ENCODE peak calls at places on chromosomes 12 and 14, in ten cellular contexts. One of them, this sample, is unnamed.

GRCh38 chr12:47458273-47458672 is 247.6 kb downstream of the RPAP3 start:
- ATAC-seq in activated CD8-positive, alpha-beta T cell treated with anti-CD3 and anti-CD28 coated beads for 36 hours: no peak
- ATAC-seq in mucosa of descending colon: no peak
- ATAC-seq in sciatic nerve: no peak
- ATAC-seq in right cardiac atrium: no peak
- ATAC-seq in aorta: no peak
- ATAC-seq in right lobe of liver: peak
- ATAC-seq in T-helper 17 cell: no peak
- ATAC-seq in activated naive CD8-positive, alpha-beta T cell treated with anti-CD3 and anti-CD28 coated beads, Interleukin-2, amount 10 ng/mL, durations not matched to agents 7 days and 5 days: no peak
- ATAC-seq in DND-41: no peak
- ATAC-seq in this sample: no peak

GRCh38 chr12:49288412-49288853 is 6.5 kb upstream of the PRPH start:
- ATAC-seq in activated CD8-positive, alpha-beta T cell treated with anti-CD3 and anti-CD28 coated beads for 36 hours: peak
- ATAC-seq in mucosa of descending colon: peak
- ATAC-seq in sciatic nerve: peak
- ATAC-seq in right cardiac atrium: no peak
- ATAC-seq in aorta: no peak
- ATAC-seq in right lobe of liver: peak
- ATAC-seq in T-helper 17 cell: peak
- ATAC-seq in activated naive CD8-positive, alpha-beta T cell treated with anti-CD3 and anti-CD28 coated beads, Interleukin-2, amount 10 ng/mL, durations not matched to agents 7 days and 5 days: peak
- ATAC-seq in DND-41: peak
- ATAC-seq in this sample: peak

GRCh38 chr12:79127268-79127895 is 262.8 kb downstream of the SYT1 start:
- ATAC-seq in activated CD8-positive, alpha-beta T cell treated with anti-CD3 and anti-CD28 coated beads for 36 hours: peak
- ATAC-seq in mucosa of descending colon: no peak
- ATAC-seq in sciatic nerve: no peak
- ATAC-seq in right cardiac atrium: no peak
- ATAC-seq in aorta: no peak
- ATAC-seq in right lobe of liver: no peak
- ATAC-seq in T-helper 17 cell: no peak
- ATAC-seq in activated naive CD8-positive, alpha-beta T cell treated with anti-CD3 and anti-CD28 coated beads, Interleukin-2, amount 10 ng/mL, durations not matched to agents 7 days and 5 days: no peak
- ATAC-seq in DND-41: no peak
- ATAC-seq in this sample: no peak

GRCh38 chr12:19737019-19737418 is 297.7 kb downstream of the AEBP2 start:
- ATAC-seq in activated CD8-positive, alpha-beta T cell treated with anti-CD3 and anti-CD28 coated beads for 36 hours: no peak
- ATAC-seq in mucosa of descending colon: no peak
- ATAC-seq in sciatic nerve: no peak
- ATAC-seq in right cardiac atrium: no peak
- ATAC-seq in aorta: no peak
- ATAC-seq in right lobe of liver: no peak
- ATAC-seq in T-helper 17 cell: no peak
- ATAC-seq in activated naive CD8-positive, alpha-beta T cell treated with anti-CD3 and anti-CD28 coated beads, Interleukin-2, amount 10 ng/mL, durations not matched to agents 7 days and 5 days: no peak
- ATAC-seq in DND-41: no peak
- ATAC-seq in this sample: no peak

GRCh38 chr12:120855823-120856589 is 48.2 kb downstream of the SPPL3 start:
- ATAC-seq in activated CD8-positive, alpha-beta T cell treated with anti-CD3 and anti-CD28 coated beads for 36 hours: peak
- ATAC-seq in mucosa of descending colon: no peak
- ATAC-seq in sciatic nerve: peak
- ATAC-seq in right cardiac atrium: peak
- ATAC-seq in aorta: no peak
- ATAC-seq in right lobe of liver: no peak
- ATAC-seq in T-helper 17 cell: peak
- ATAC-seq in activated naive CD8-positive, alpha-beta T cell treated with anti-CD3 and anti-CD28 coated beads, Interleukin-2, amount 10 ng/mL, durations not matched to agents 7 days and 5 days: peak
- ATAC-seq in DND-41: no peak
- ATAC-seq in this sample: no peak

GRCh38 chr12:54591001-54591591 is 2.6 kb upstream of the PPP1R1A start:
- ATAC-seq in activated CD8-positive, alpha-beta T cell treated with anti-CD3 and anti-CD28 coated beads for 36 hours: no peak
- ATAC-seq in mucosa of descending colon: no peak
- ATAC-seq in sciatic nerve: peak
- ATAC-seq in right cardiac atrium: peak
- ATAC-seq in aorta: no peak
- ATAC-seq in right lobe of liver: no peak
- ATAC-seq in T-helper 17 cell: no peak
- ATAC-seq in activated naive CD8-positive, alpha-beta T cell treated with anti-CD3 and anti-CD28 coated beads, Interleukin-2, amount 10 ng/mL, durations not matched to agents 7 days and 5 days: no peak
- ATAC-seq in DND-41: no peak
- ATAC-seq in this sample: peak

GRCh38 chr14:68335312-68335711 is 457.6 kb downstream of the ZFP36L1 start:
- ATAC-seq in activated CD8-positive, alpha-beta T cell treated with anti-CD3 and anti-CD28 coated beads for 36 hours: no peak
- ATAC-seq in mucosa of descending colon: no peak
- ATAC-seq in sciatic nerve: no peak
- ATAC-seq in right cardiac atrium: no peak
- ATAC-seq in aorta: no peak
- ATAC-seq in right lobe of liver: no peak
- ATAC-seq in T-helper 17 cell: no peak
- ATAC-seq in activated naive CD8-positive, alpha-beta T cell treated with anti-CD3 and anti-CD28 coated beads, Interleukin-2, amount 10 ng/mL, durations not matched to agents 7 days and 5 days: no peak
- ATAC-seq in DND-41: no peak
- ATAC-seq in this sample: no peak

GRCh38 chr12:16605666-16606116 is 271 bp downstream of the LMO3 start:
- ATAC-seq in activated CD8-positive, alpha-beta T cell treated with anti-CD3 and anti-CD28 coated beads for 36 hours: no peak
- ATAC-seq in mucosa of descending colon: peak
- ATAC-seq in sciatic nerve: peak
- ATAC-seq in right cardiac atrium: peak
- ATAC-seq in aorta: peak
- ATAC-seq in right lobe of liver: peak
- ATAC-seq in T-helper 17 cell: no peak
- ATAC-seq in activated naive CD8-positive, alpha-beta T cell treated with anti-CD3 and anti-CD28 coated beads, Interleukin-2, amount 10 ng/mL, durations not matched to agents 7 days and 5 days: no peak
- ATAC-seq in DND-41: no peak
- ATAC-seq in this sample: peak

GRCh38 chr14:103097244-103097993 is 2.9 kb downstream of the EXOC3L4 start:
- ATAC-seq in activated CD8-positive, alpha-beta T cell treated with anti-CD3 and anti-CD28 coated beads for 36 hours: no peak
- ATAC-seq in mucosa of descending colon: no peak
- ATAC-seq in sciatic nerve: no peak
- ATAC-seq in right cardiac atrium: no peak
- ATAC-seq in aorta: no peak
- ATAC-seq in right lobe of liver: no peak
- ATAC-seq in T-helper 17 cell: no peak
- ATAC-seq in activated naive CD8-positive, alpha-beta T cell treated with anti-CD3 and anti-CD28 coated beads, Interleukin-2, amount 10 ng/mL, durations not matched to agents 7 days and 5 days: no peak
- ATAC-seq in DND-41: no peak
- ATAC-seq in this sample: no peak

GRCh38 chr12:52372216-52373154 is 5.2 kb upstream of the KRT85 start:
- ATAC-seq in activated CD8-positive, alpha-beta T cell treated with anti-CD3 and anti-CD28 coated beads for 36 hours: peak
- ATAC-seq in mucosa of descending colon: peak
- ATAC-seq in sciatic nerve: peak
- ATAC-seq in right cardiac atrium: peak
- ATAC-seq in aorta: peak
- ATAC-seq in right lobe of liver: peak
- ATAC-seq in T-helper 17 cell: peak
- ATAC-seq in activated naive CD8-positive, alpha-beta T cell treated with anti-CD3 and anti-CD28 coated beads, Interleukin-2, amount 10 ng/mL, durations not matched to agents 7 days and 5 days: peak
- ATAC-seq in DND-41: peak
- ATAC-seq in this sample: peak

GRCh38 chr14:23307687-23308644 is 1.3 kb downstream of the BCL2L2 start:
- ATAC-seq in activated CD8-positive, alpha-beta T cell treated with anti-CD3 and anti-CD28 coated beads for 36 hours: no peak
- ATAC-seq in mucosa of descending colon: no peak
- ATAC-seq in sciatic nerve: no peak
- ATAC-seq in right cardiac atrium: no peak
- ATAC-seq in aorta: no peak
- ATAC-seq in right lobe of liver: no peak
- ATAC-seq in T-helper 17 cell: no peak
- ATAC-seq in activated naive CD8-positive, alpha-beta T cell treated with anti-CD3 and anti-CD28 coated beads, Interleukin-2, amount 10 ng/mL, durations not matched to agents 7 days and 5 days: no peak
- ATAC-seq in DND-41: no peak
- ATAC-seq in this sample: no peak

GRCh38 chr12:60212159-60213000 is 616.6 kb downstream of the SLC16A7 start:
- ATAC-seq in activated CD8-positive, alpha-beta T cell treated with anti-CD3 and anti-CD28 coated beads for 36 hours: no peak
- ATAC-seq in mucosa of descending colon: no peak
- ATAC-seq in sciatic nerve: no peak
- ATAC-seq in right cardiac atrium: no peak
- ATAC-seq in aorta: no peak
- ATAC-seq in right lobe of liver: no peak
- ATAC-seq in T-helper 17 cell: no peak
- ATAC-seq in activated naive CD8-positive, alpha-beta T cell treated with anti-CD3 and anti-CD28 coated beads, Interleukin-2, amount 10 ng/mL, durations not matched to agents 7 days and 5 days: no peak
- ATAC-seq in DND-41: no peak
- ATAC-seq in this sample: no peak

GRCh38 chr12:103268831-103269514 is 226.8 kb downstream of the C12orf42 start:
- ATAC-seq in activated CD8-positive, alpha-beta T cell treated with anti-CD3 and anti-CD28 coated beads for 36 hours: peak
- ATAC-seq in mucosa of descending colon: no peak
- ATAC-seq in sciatic nerve: no peak
- ATAC-seq in right cardiac atrium: no peak
- ATAC-seq in aorta: no peak
- ATAC-seq in right lobe of liver: no peak
- ATAC-seq in T-helper 17 cell: peak
- ATAC-seq in activated naive CD8-positive, alpha-beta T cell treated with anti-CD3 and anti-CD28 coated beads, Interleukin-2, amount 10 ng/mL, durations not matched to agents 7 days and 5 days: peak
- ATAC-seq in DND-41: no peak
- ATAC-seq in this sample: no peak

GRCh38 chr14:105484069-105484996 is 2.4 kb upstream of the CRIP1 start:
- ATAC-seq in activated CD8-positive, alpha-beta T cell treated with anti-CD3 and anti-CD28 coated beads for 36 hours: no peak
- ATAC-seq in mucosa of descending colon: no peak
- ATAC-seq in sciatic nerve: no peak
- ATAC-seq in right cardiac atrium: no peak
- ATAC-seq in aorta: no peak
- ATAC-seq in right lobe of liver: no peak
- ATAC-seq in T-helper 17 cell: no peak
- ATAC-seq in activated naive CD8-positive, alpha-beta T cell treated with anti-CD3 and anti-CD28 coated beads, Interleukin-2, amount 10 ng/mL, durations not matched to agents 7 days and 5 days: no peak
- ATAC-seq in DND-41: no peak
- ATAC-seq in this sample: no peak

GRCh38 chr14:89614009-89614691 is 197.1 kb upstream of the FOXN3 start:
- ATAC-seq in activated CD8-positive, alpha-beta T cell treated with anti-CD3 and anti-CD28 coated beads for 36 hours: no peak
- ATAC-seq in mucosa of descending colon: no peak
- ATAC-seq in sciatic nerve: no peak
- ATAC-seq in right cardiac atrium: no peak
- ATAC-seq in aorta: no peak
- ATAC-seq in right lobe of liver: no peak
- ATAC-seq in T-helper 17 cell: no peak
- ATAC-seq in activated naive CD8-positive, alpha-beta T cell treated with anti-CD3 and anti-CD28 coated beads, Interleukin-2, amount 10 ng/mL, durations not matched to agents 7 days and 5 days: no peak
- ATAC-seq in DND-41: no peak
- ATAC-seq in this sample: no peak

GRCh38 chr14:50067723-50068495 is 48.5 kb downstream of the VCPKMT start:
- ATAC-seq in activated CD8-positive, alpha-beta T cell treated with anti-CD3 and anti-CD28 coated beads for 36 hours: no peak
- ATAC-seq in mucosa of descending colon: peak
- ATAC-seq in sciatic nerve: no peak
- ATAC-seq in right cardiac atrium: no peak
- ATAC-seq in aorta: no peak
- ATAC-seq in right lobe of liver: peak
- ATAC-seq in T-helper 17 cell: no peak
- ATAC-seq in activated naive CD8-positive, alpha-beta T cell treated with anti-CD3 and anti-CD28 coated beads, Interleukin-2, amount 10 ng/mL, durations not matched to agents 7 days and 5 days: no peak
- ATAC-seq in DND-41: no peak
- ATAC-seq in this sample: no peak

GRCh38 chr12:27257104-27257848 is 13.2 kb downstream of the STK38L start:
- ATAC-seq in activated CD8-positive, alpha-beta T cell treated with anti-CD3 and anti-CD28 coated beads for 36 hours: no peak
- ATAC-seq in mucosa of descending colon: no peak
- ATAC-seq in sciatic nerve: peak
- ATAC-seq in right cardiac atrium: no peak
- ATAC-seq in aorta: peak
- ATAC-seq in right lobe of liver: no peak
- ATAC-seq in T-helper 17 cell: no peak
- ATAC-seq in activated naive CD8-positive, alpha-beta T cell treated with anti-CD3 and anti-CD28 coated beads, Interleukin-2, amount 10 ng/mL, durations not matched to agents 7 days and 5 days: no peak
- ATAC-seq in DND-41: no peak
- ATAC-seq in this sample: no peak

GRCh38 chr12:18653465-18653864 is 84.3 kb downstream of the PLCZ1 start:
- ATAC-seq in activated CD8-positive, alpha-beta T cell treated with anti-CD3 and anti-CD28 coated beads for 36 hours: no peak
- ATAC-seq in mucosa of descending colon: no peak
- ATAC-seq in sciatic nerve: no peak
- ATAC-seq in right cardiac atrium: no peak
- ATAC-seq in aorta: no peak
- ATAC-seq in right lobe of liver: no peak
- ATAC-seq in T-helper 17 cell: no peak
- ATAC-seq in activated naive CD8-positive, alpha-beta T cell treated with anti-CD3 and anti-CD28 coated beads, Interleukin-2, amount 10 ng/mL, durations not matched to agents 7 days and 5 days: no peak
- ATAC-seq in DND-41: no peak
- ATAC-seq in this sample: no peak

GRCh38 chr14:24630872-24631477 is 3.0 kb downstream of the GZMB start:
- ATAC-seq in activated CD8-positive, alpha-beta T cell treated with anti-CD3 and anti-CD28 coated beads for 36 hours: no peak
- ATAC-seq in mucosa of descending colon: peak
- ATAC-seq in sciatic nerve: no peak
- ATAC-seq in right cardiac atrium: no peak
- ATAC-seq in aorta: no peak
- ATAC-seq in right lobe of liver: no peak
- ATAC-seq in T-helper 17 cell: no peak
- ATAC-seq in activated naive CD8-positive, alpha-beta T cell treated with anti-CD3 and anti-CD28 coated beads, Interleukin-2, amount 10 ng/mL, durations not matched to agents 7 days and 5 days: no peak
- ATAC-seq in DND-41: no peak
- ATAC-seq in this sample: no peak

GRCh38 chr12:89878327-89878726 is 169.7 kb upstream of the ATP2B1 start:
- ATAC-seq in activated CD8-positive, alpha-beta T cell treated with anti-CD3 and anti-CD28 coated beads for 36 hours: no peak
- ATAC-seq in mucosa of descending colon: no peak
- ATAC-seq in sciatic nerve: no peak
- ATAC-seq in right cardiac atrium: no peak
- ATAC-seq in aorta: no peak
- ATAC-seq in right lobe of liver: no peak
- ATAC-seq in T-helper 17 cell: no peak
- ATAC-seq in activated naive CD8-positive, alpha-beta T cell treated with anti-CD3 and anti-CD28 coated beads, Interleukin-2, amount 10 ng/mL, durations not matched to agents 7 days and 5 days: no peak
- ATAC-seq in DND-41: no peak
- ATAC-seq in this sample: no peak

GRCh38 chr12:107484219-107484618 is 201.4 kb upstream of the PWP1 start:
- ATAC-seq in activated CD8-positive, alpha-beta T cell treated with anti-CD3 and anti-CD28 coated beads for 36 hours: no peak
- ATAC-seq in mucosa of descending colon: peak
- ATAC-seq in sciatic nerve: no peak
- ATAC-seq in right cardiac atrium: no peak
- ATAC-seq in aorta: no peak
- ATAC-seq in right lobe of liver: no peak
- ATAC-seq in T-helper 17 cell: no peak
- ATAC-seq in activated naive CD8-positive, alpha-beta T cell treated with anti-CD3 and anti-CD28 coated beads, Interleukin-2, amount 10 ng/mL, durations not matched to agents 7 days and 5 days: no peak
- ATAC-seq in DND-41: no peak
- ATAC-seq in this sample: no peak

GRCh38 chr14:74524076-74524812 is 30.7 kb downstream of the ISCA2 start:
- ATAC-seq in activated CD8-positive, alpha-beta T cell treated with anti-CD3 and anti-CD28 coated beads for 36 hours: no peak
- ATAC-seq in mucosa of descending colon: no peak
- ATAC-seq in sciatic nerve: peak
- ATAC-seq in right cardiac atrium: no peak
- ATAC-seq in aorta: no peak
- ATAC-seq in right lobe of liver: no peak
- ATAC-seq in T-helper 17 cell: no peak
- ATAC-seq in activated naive CD8-positive, alpha-beta T cell treated with anti-CD3 and anti-CD28 coated beads, Interleukin-2, amount 10 ng/mL, durations not matched to agents 7 days and 5 days: no peak
- ATAC-seq in DND-41: no peak
- ATAC-seq in this sample: no peak

GRCh38 chr12:51814311-51815088 is 34.0 kb downstream of the FIGNL2 start:
- ATAC-seq in activated CD8-positive, alpha-beta T cell treated with anti-CD3 and anti-CD28 coated beads for 36 hours: peak
- ATAC-seq in mucosa of descending colon: peak
- ATAC-seq in sciatic nerve: peak
- ATAC-seq in right cardiac atrium: peak
- ATAC-seq in aorta: peak
- ATAC-seq in right lobe of liver: peak
- ATAC-seq in T-helper 17 cell: peak
- ATAC-seq in activated naive CD8-positive, alpha-beta T cell treated with anti-CD3 and anti-CD28 coated beads, Interleukin-2, amount 10 ng/mL, durations not matched to agents 7 days and 5 days: peak
- ATAC-seq in DND-41: peak
- ATAC-seq in this sample: peak

GRCh38 chr12:6334940-6335450 is 6.9 kb downstream of the TNFRSF1A start:
- ATAC-seq in activated CD8-positive, alpha-beta T cell treated with anti-CD3 and anti-CD28 coated beads for 36 hours: no peak
- ATAC-seq in mucosa of descending colon: peak
- ATAC-seq in sciatic nerve: no peak
- ATAC-seq in right cardiac atrium: no peak
- ATAC-seq in aorta: no peak
- ATAC-seq in right lobe of liver: no peak
- ATAC-seq in T-helper 17 cell: no peak
- ATAC-seq in activated naive CD8-positive, alpha-beta T cell treated with anti-CD3 and anti-CD28 coated beads, Interleukin-2, amount 10 ng/mL, durations not matched to agents 7 days and 5 days: no peak
- ATAC-seq in DND-41: no peak
- ATAC-seq in this sample: no peak

GRCh38 chr14:69720912-69721311 is 46.0 kb upstream of the SRSF5 start:
- ATAC-seq in activated CD8-positive, alpha-beta T cell treated with anti-CD3 and anti-CD28 coated beads for 36 hours: no peak
- ATAC-seq in mucosa of descending colon: no peak
- ATAC-seq in sciatic nerve: no peak
- ATAC-seq in right cardiac atrium: no peak
- ATAC-seq in aorta: no peak
- ATAC-seq in right lobe of liver: no peak
- ATAC-seq in T-helper 17 cell: no peak
- ATAC-seq in activated naive CD8-positive, alpha-beta T cell treated with anti-CD3 and anti-CD28 coated beads, Interleukin-2, amount 10 ng/mL, durations not matched to agents 7 days and 5 days: no peak
- ATAC-seq in DND-41: no peak
- ATAC-seq in this sample: no peak

GRCh38 chr12:51318846-51319570 is 5.0 kb downstream of the BIN2 start:
- ATAC-seq in activated CD8-positive, alpha-beta T cell treated with anti-CD3 and anti-CD28 coated beads for 36 hours: peak
- ATAC-seq in mucosa of descending colon: peak
- ATAC-seq in sciatic nerve: no peak
- ATAC-seq in right cardiac atrium: peak
- ATAC-seq in aorta: no peak
- ATAC-seq in right lobe of liver: peak
- ATAC-seq in T-helper 17 cell: peak
- ATAC-seq in activated naive CD8-positive, alpha-beta T cell treated with anti-CD3 and anti-CD28 coated beads, Interleukin-2, amount 10 ng/mL, durations not matched to agents 7 days and 5 days: peak
- ATAC-seq in DND-41: peak
- ATAC-seq in this sample: no peak

This sample was measured in gastroesophageal sphincter.